ENCODE peak calls at places on chromosomes 1 and 21, in six cellular contexts. One of them, this sample, is unnamed. For H3K4me1, the result is how much of the 10 kb centered on the place peaks cover.

GRCh38 chr1:219518168-219518905 is 94.6 kb downstream of the ZC3H11B start:
- DNase-seq in body of pancreas: no peak
- DNase-seq in sigmoid colon: no peak
- DNase-seq in A549: peak
- DNase-seq in K562: no peak
- DNase-seq in transverse colon: no peak
- DNase-seq in this sample: no peak

GRCh38 chr1:83693409-83694126 is 305.4 kb downstream of the TTLL7 start:
- DNase-seq in A549: no peak
- DNase-seq in body of pancreas: no peak
- DNase-seq in sigmoid colon: no peak
- DNase-seq in transverse colon: no peak
- DNase-seq in K562: no peak
- DNase-seq in this sample: no peak

GRCh38 chr1:60066001-60066400 is 7.6 kb downstream of the C1orf87 start:
- DNase-seq in sigmoid colon: no peak
- DNase-seq in transverse colon: no peak
- DNase-seq in body of pancreas: no peak
- DNase-seq in K562: no peak
- DNase-seq in A549: no peak
- DNase-seq in this sample: no peak

GRCh38 chr1:231951399-231951798 is 324.8 kb downstream of the DISC1 start:
- DNase-seq in K562: no peak
- DNase-seq in transverse colon: no peak
- DNase-seq in sigmoid colon: no peak
- DNase-seq in body of pancreas: no peak
- DNase-seq in A549: no peak
- DNase-seq in this sample: no peak

GRCh38 chr1:230781596-230781995 is 34.4 kb downstream of the CAPN9 start:
- DNase-seq in A549: no peak
- DNase-seq in body of pancreas: no peak
- DNase-seq in transverse colon: no peak
- DNase-seq in sigmoid colon: no peak
- DNase-seq in K562: no peak
- DNase-seq in this sample: no peak

GRCh38 chr1:15843826-15844572 is 3.5 kb upstream of the SPEN start:
- DNase-seq in transverse colon: no peak
- DNase-seq in body of pancreas: no peak
- DNase-seq in sigmoid colon: no peak
- DNase-seq in A549: no peak
- DNase-seq in K562: no peak
- DNase-seq in this sample: no peak

GRCh38 chr1:198024782-198025181 is 107.6 kb downstream of the LHX9 start:
- DNase-seq in sigmoid colon: no peak
- DNase-seq in transverse colon: no peak
- DNase-seq in body of pancreas: peak
- DNase-seq in A549: no peak
- DNase-seq in K562: no peak
- DNase-seq in this sample: no peak

GRCh38 chr1:196437671-196438070 is 170.6 kb downstream of the KCNT2 start:
- DNase-seq in body of pancreas: no peak
- DNase-seq in sigmoid colon: no peak
- DNase-seq in K562: no peak
- DNase-seq in transverse colon: no peak
- DNase-seq in A549: no peak
- DNase-seq in this sample: no peak

GRCh38 chr1:68542586-68542985 is 45.7 kb upstream of the DEPDC1 start:
- DNase-seq in K562: no peak
- DNase-seq in transverse colon: no peak
- DNase-seq in sigmoid colon: no peak
- DNase-seq in A549: no peak
- DNase-seq in body of pancreas: no peak
- DNase-seq in this sample: no peak

GRCh38 chr1:116504308-116505156 is 66.3 kb downstream of the CD58 start:
- DNase-seq in body of pancreas: no peak
- DNase-seq in A549: peak
- DNase-seq in transverse colon: peak
- DNase-seq in sigmoid colon: peak
- DNase-seq in K562: peak
- DNase-seq in this sample: peak

GRCh38 chr1:165851034-165851658 is 23.7 kb downstream of the UCK2 start:
- DNase-seq in sigmoid colon: no peak
- DNase-seq in A549: no peak
- DNase-seq in transverse colon: no peak
- DNase-seq in K562: no peak
- DNase-seq in body of pancreas: no peak
- DNase-seq in this sample: no peak

GRCh38 chr1:30422251-30422650 is 301.1 kb downstream of the MATN1 start:
- DNase-seq in sigmoid colon: peak
- DNase-seq in body of pancreas: no peak
- DNase-seq in transverse colon: no peak
- DNase-seq in A549: no peak
- DNase-seq in K562: no peak
- DNase-seq in this sample: peak

GRCh38 chr1:111736548-111737215 is 2.5 kb downstream of the INKA2 start:
- DNase-seq in K562: no peak
- DNase-seq in A549: no peak
- DNase-seq in transverse colon: no peak
- DNase-seq in sigmoid colon: no peak
- DNase-seq in body of pancreas: no peak
- DNase-seq in this sample: peak

DNA sequence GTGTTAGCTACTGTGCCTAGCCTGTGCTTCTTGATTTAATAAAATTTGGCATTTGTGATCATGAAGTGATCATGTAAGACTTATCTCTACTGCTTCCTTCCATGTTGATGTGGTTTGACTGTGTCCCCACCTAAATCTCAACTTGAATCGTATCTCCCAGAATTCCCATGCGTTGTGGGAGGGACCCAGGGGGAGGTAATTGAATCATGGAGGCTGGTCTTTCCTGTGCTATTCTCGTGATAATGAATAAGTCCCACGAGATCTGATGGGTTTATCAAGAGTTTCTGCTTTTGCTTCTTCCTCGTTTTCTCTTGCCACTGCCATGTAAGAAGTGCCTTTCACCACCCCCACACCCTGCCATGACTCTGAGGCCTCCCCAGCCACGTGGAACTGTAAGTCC is at the start of gene OVAAL:
- DNase-seq in sigmoid colon: no peak
- DNase-seq in K562: no peak
- DNase-seq in A549: no peak
- DNase-seq in transverse colon: no peak
- DNase-seq in body of pancreas: no peak
- DNase-seq in this sample: no peak
- H3K4me1 ChIP-seq in sigmoid colon: under half
- H3K4me1 ChIP-seq in K562: under half
- H3K4me1 ChIP-seq in A549: under half
- H3K4me1 ChIP-seq in transverse colon: under half
- H3K4me1 ChIP-seq in body of pancreas: under half
- H3K4me1 ChIP-seq in this sample: under half

DNA sequence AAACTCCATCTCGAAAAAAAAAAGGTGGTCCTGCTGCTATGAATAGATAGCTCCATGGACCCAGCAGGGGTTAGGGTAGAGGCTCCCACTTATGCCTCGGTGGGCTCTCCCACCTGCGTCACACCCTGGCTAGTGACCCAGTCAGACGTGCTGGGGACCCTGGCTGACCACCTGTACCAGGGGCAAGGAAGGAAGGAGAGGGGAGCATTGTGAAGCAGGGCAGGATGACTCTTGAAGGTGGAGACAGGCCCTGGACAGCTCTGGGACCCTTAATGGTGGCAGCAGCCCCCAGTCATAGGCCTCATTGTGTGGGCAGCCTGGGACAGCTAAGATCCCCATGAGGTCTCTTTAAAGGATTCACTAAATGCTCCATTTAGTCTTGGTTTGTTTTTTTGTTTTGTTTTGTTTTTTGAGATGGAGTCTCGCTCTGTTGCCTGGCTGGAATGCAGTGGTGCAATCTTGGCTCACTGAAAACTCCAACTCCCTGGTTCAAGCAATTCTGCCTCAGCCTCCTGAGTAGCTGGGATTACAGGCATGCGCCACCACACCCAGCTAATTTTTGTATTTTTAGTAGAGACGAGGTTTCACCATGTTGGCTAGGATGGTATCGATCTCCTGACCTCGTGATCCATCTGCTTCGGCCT is 10.4 kb upstream of the SNAPIN start:
- DNase-seq in K562: no peak
- DNase-seq in body of pancreas: no peak
- DNase-seq in sigmoid colon: no peak
- DNase-seq in transverse colon: no peak
- DNase-seq in A549: no peak
- DNase-seq in this sample: no peak
- TF ChIP-seq POLR2A in K562: peak
- TF ChIP-seq POLR2A in body of pancreas: no peak
- TF ChIP-seq POLR2A in sigmoid colon: no peak
- TF ChIP-seq POLR2A in transverse colon: no peak
- TF ChIP-seq POLR2A in A549: no peak
- TF ChIP-seq POLR2A in this sample: no peak

DNA sequence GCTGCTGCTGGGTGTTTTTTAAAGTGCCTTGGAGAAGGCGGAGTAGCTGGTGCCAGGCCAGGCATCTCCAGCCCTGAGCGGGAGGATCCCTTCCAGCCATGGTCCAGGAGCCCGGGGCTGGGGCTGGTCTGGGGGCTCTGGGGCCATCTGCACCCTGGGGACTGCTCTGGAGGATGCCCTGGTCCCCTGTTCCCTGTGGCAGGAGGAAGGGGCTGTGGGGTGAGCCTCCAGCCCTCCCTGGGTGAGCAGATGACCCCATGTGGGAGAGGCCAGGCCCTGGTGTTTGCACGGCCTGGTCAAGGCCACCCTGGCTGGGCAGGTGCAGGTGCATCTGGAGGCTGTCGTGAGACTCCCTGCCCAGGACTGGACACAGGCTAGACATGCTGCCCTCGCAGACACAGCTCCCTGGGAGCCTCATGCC is 56.7 kb downstream of the SLX9 start:
- DNase-seq in body of pancreas: no peak
- DNase-seq in transverse colon: no peak
- DNase-seq in K562: no peak
- DNase-seq in A549: no peak
- DNase-seq in sigmoid colon: peak
- DNase-seq in this sample: no peak
- H3K4me1 ChIP-seq in body of pancreas: under half
- H3K4me1 ChIP-seq in transverse colon: under half
- H3K4me1 ChIP-seq in K562: half or more
- H3K4me1 ChIP-seq in A549: under half
- H3K4me1 ChIP-seq in sigmoid colon: half or more
- H3K4me1 ChIP-seq in this sample: under half

DNA sequence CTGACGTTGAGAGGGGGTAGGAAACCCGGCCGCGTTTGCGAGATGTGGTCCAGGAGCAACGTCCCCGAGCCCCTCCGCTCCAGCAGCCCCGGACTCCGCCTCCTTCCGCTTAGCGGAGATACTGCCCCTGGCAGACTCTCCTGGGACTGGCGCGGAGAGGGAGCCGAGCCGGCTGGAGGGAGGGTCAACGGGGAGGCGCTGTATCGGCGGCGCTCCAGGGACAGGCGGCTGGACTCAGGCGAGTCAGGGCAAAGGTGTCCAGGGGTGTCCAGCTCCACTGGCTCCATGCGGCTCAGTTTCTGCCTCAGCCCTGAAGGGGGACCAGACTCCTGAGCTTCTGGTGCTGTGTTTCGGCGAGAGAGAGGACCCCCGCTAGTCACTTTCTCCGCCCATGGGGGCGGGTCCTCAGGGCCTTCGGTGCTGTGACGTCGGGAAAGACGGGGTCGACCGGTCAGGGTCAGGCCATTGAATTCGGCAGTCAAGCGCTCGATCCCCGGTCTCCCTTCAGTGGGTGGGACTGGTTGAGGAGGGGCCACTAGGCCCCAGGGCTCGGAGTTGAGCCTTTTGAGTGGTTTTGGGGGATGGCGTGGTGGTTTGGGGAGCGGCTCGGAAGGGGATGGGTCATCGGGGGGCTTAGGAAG is 2.8 kb upstream of the LIX1L start:
- DNase-seq in body of pancreas: peak
- DNase-seq in A549: peak
- DNase-seq in K562: no peak
- DNase-seq in transverse colon: peak
- DNase-seq in sigmoid colon: peak
- DNase-seq in this sample: peak
- TF ChIP-seq POLR2A in body of pancreas: peak
- TF ChIP-seq POLR2A in A549: peak
- TF ChIP-seq POLR2A in K562: no peak
- TF ChIP-seq POLR2A in transverse colon: peak
- TF ChIP-seq POLR2A in sigmoid colon: peak
- TF ChIP-seq POLR2A in this sample: no peak

GRCh38 chr1:185312361-185312760 is 4.7 kb downstream of the IVNS1ABP start:
- DNase-seq in sigmoid colon: no peak
- DNase-seq in transverse colon: no peak
- DNase-seq in K562: no peak
- DNase-seq in body of pancreas: no peak
- DNase-seq in A549: no peak
- DNase-seq in this sample: no peak
- H3K4me1 ChIP-seq in sigmoid colon: under half
- H3K4me1 ChIP-seq in transverse colon: under half
- H3K4me1 ChIP-seq in K562: under half
- H3K4me1 ChIP-seq in body of pancreas: half or more
- H3K4me1 ChIP-seq in A549: under half
- H3K4me1 ChIP-seq in this sample: under half

GRCh38 chr1:107056426-107057196 is at the start of gene PRMT6:
- DNase-seq in K562: peak
- DNase-seq in transverse colon: peak
- DNase-seq in sigmoid colon: peak
- DNase-seq in A549: no peak
- DNase-seq in body of pancreas: peak
- DNase-seq in this sample: peak
- TF ChIP-seq POLR2A in K562: peak
- TF ChIP-seq POLR2A in transverse colon: peak
- TF ChIP-seq POLR2A in sigmoid colon: peak
- TF ChIP-seq POLR2A in A549: no peak
- TF ChIP-seq POLR2A in body of pancreas: peak
- TF ChIP-seq POLR2A in this sample: peak